ENCODE peak calls at places on chromosomes 3 and 15, in eight cellular contexts. L is pancreas, V is stomach, H is PC-3, Y is breast epithelium, I is GM06990, R is retinal pigment epithelial cell, F is fibroblast of lung. M is an unnamed sample.

GRCh38 chr15:97692317-97693015 is 268.0 kb upstream of the ARRDC4 start:
- DNase-seq in L (no peak), V (no peak), H (no peak), Y (no peak), I (no peak), R (no peak), F (no peak), M (no peak)

GRCh38 chr3:57910988-57911387 is 97.2 kb upstream of the FLNB start:
- DNase-seq in L (no peak), V (no peak), H (peak; percentile 53), Y (no peak), I (no peak), R (peak; percentile 4), F (peak; percentile 40), M (no peak)

GRCh38 chr3:79521221-79521848 is 246.5 kb downstream of the ROBO1 start:
- DNase-seq in L (no peak), V (no peak), H (peak; percentile 84), Y (no peak), I (no peak), R (no peak), F (peak; percentile 57), M (no peak)

GRCh38 chr3:12286927-12287726 is 1.7 kb upstream of the PPARG start:
- DNase-seq in L (no peak), V (peak; percentile 49), H (peak; percentile 52), Y (no peak), I (no peak), R (no peak), F (peak; percentile 40), M (no peak)

GRCh38 chr3:107431048-107431297 is 53.7 kb downstream of the CCDC54 start:
- DNase-seq in L (no peak), V (no peak), H (no peak), Y (peak; percentile 55), I (peak; percentile 42), R (no peak), F (peak; percentile 17), M (no peak)

GRCh38 chr3:112755845-112756671 is 90.6 kb downstream of the CD200R1L start:
- DNase-seq in L (no peak), V (no peak), H (no peak), Y (no peak), I (no peak), R (no peak), F (no peak), M (no peak)

GRCh38 chr3:70806556-70806955 is 494.1 kb upstream of the MDFIC2 start:
- DNase-seq in L (no peak), V (no peak), H (no peak), Y (no peak), I (no peak), R (no peak), F (no peak), M (no peak)

GRCh38 chr3:179898024-179898423 is 138.7 kb downstream of the PEX5L start:
- DNase-seq in L (no peak), V (no peak), H (peak; percentile 67), Y (no peak), I (no peak), R (no peak), F (peak; percentile 29), M (no peak)

GRCh38 chr3:52391096-52391495 is 53.8 kb downstream of the SEMA3G start:
- DNase-seq in L (no peak), V (no peak), H (no peak), Y (no peak), I (no peak), R (no peak), F (no peak), M (no peak)

GRCh38 chr3:52388348-52388821 is 56.5 kb downstream of the SEMA3G start:
- DNase-seq in L (no peak), V (no peak), H (no peak), Y (no peak), I (no peak), R (no peak), F (no peak), M (no peak)

GRCh38 chr3:52387481-52387880 is 57.4 kb downstream of the SEMA3G start:
- DNase-seq in L (no peak), V (no peak), H (no peak), Y (no peak), I (no peak), R (no peak), F (no peak), M (no peak)

GRCh38 chr3:52392216-52392930 is 52.5 kb downstream of the SEMA3G start:
- DNase-seq in L (peak; percentile 8), V (no peak), H (no peak), Y (no peak), I (no peak), R (no peak), F (no peak), M (no peak)

DNA sequence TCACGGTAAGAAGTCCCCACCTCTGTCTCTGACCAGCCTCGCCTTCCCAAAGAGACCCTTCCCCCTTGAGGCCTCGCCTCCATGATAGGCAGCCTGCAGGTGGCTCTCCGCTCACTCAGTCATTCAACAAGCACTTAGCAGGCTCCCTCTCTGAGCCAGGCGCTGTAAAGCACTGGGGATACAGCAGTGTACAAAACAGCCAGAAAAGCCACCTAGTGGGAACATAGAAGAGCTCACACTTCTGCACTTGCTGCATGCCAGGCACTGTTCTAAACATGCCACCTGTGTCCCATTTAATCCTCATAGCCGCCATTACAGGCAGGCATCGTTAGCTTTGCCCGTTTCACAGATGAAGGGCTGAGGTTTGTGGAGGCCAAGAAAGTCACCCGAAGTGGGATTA is 56.0 kb downstream of the SEMA3G start:
- DNase-seq in L (no peak), V (no peak), H (peak; percentile 14), Y (no peak), I (no peak), R (no peak), F (no peak), M (no peak)
- TF ChIP-seq CTCF in L (no peak), V (no peak), H (peak; percentile 28), Y (no peak), I (no peak), R (no peak), F (no peak), M (no peak)

DNA sequence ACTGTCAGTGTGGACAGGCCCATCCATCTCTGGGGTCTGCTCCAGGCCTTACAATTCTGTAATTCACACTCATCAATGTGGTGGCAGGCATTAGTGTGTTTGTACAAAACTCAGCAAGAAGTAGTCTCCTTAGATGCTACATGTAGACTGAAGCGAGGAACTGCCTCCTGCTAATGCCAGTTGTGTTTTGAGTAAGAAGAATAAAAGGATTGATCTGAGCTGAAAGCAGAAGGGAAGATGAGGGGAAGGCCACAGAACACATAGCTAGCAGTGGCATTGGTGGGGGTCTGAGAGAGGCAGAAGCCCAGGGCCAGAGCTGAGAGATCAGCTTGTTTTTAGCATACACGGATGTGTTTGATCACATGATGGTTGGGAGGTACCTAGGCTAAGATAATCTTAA is 144.1 kb downstream of the TIGIT start:
- DNase-seq in L (no peak), V (no peak), H (no peak), Y (no peak), I (no peak), R (no peak), F (no peak), M (no peak)
- H3K4me3 ChIP-seq in L (no peak overlapping the region), V (no peak overlapping the region), H (no peak overlapping the region), Y (no peak overlapping the region), I (no peak overlapping the region), R (no peak overlapping the region), F (no peak overlapping the region), M (no peak overlapping the region)

GRCh38 chr15:63582179-63582578 is 15.0 kb upstream of the FBXL22 start:
- DNase-seq in L (no peak), V (no peak), H (no peak), Y (no peak), I (no peak), R (no peak), F (no peak), M (no peak)

GRCh38 chr15:63587527-63587926 is 9.7 kb upstream of the FBXL22 start:
- DNase-seq in L (no peak), V (no peak), H (peak; percentile 70), Y (no peak), I (no peak), R (no peak), F (peak; percentile 89), M (no peak)

GRCh38 chr15:63583027-63583426 is 14.2 kb upstream of the FBXL22 start:
- DNase-seq in L (no peak), V (no peak), H (peak; percentile 23), Y (no peak), I (no peak), R (peak; percentile 34), F (peak; percentile 47), M (peak; percentile 83)

GRCh38 chr15:63588826-63589225 is 8.4 kb upstream of the FBXL22 start:
- DNase-seq in L (no peak), V (no peak), H (no peak), Y (no peak), I (no peak), R (no peak), F (no peak), M (no peak)

DNA sequence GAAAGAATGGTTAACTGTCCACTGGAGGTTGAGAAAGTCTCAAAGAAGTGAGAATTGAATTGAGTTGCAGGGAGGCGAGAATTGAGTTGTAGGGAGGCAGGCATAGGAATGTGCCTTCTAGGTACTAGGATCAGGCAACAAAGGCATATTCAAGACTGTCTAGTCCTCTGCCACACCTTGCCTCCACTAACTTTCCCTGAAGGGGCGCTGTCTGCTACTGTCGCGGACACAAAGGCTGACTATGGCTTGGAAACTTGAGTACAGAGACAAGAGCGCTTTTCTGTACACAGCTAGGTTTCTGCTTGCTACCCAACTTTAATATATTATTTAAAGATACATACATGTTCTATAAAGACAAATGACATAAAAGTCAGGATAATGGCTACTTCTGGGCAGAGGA is 10.4 kb upstream of the FBXL22 start:
- DNase-seq in L (no peak), V (no peak), H (no peak), Y (no peak), I (no peak), R (no peak), F (no peak), M (no peak)
- TF ChIP-seq CTCF in L (no peak), V (no peak), H (no peak), Y (no peak), I (no peak), R (no peak), F (no peak), M (no peak)

GRCh38 chr3:171811059-171811912 is 1.0 kb upstream of the PLD1 start:
- DNase-seq in L (no peak), V (no peak), H (peak; percentile 93), Y (no peak), I (no peak), R (peak; percentile 96), F (peak; percentile 99), M (no peak)

GRCh38 chr3:171812811-171813210 is 2.5 kb upstream of the PLD1 start:
- DNase-seq in L (no peak), V (no peak), H (no peak), Y (no peak), I (no peak), R (no peak), F (peak; percentile 53), M (no peak)

GRCh38 chr3:171813278-171813896 is 3.1 kb upstream of the PLD1 start:
- DNase-seq in L (no peak), V (no peak), H (no peak), Y (no peak), I (no peak), R (no peak), F (no peak), M (no peak)

GRCh38 chr3:171810278-171811058 is at the start of gene PLD1:
- DNase-seq in L (peak; percentile 91), V (peak; percentile 89), H (peak; percentile 80), Y (peak; percentile 70), I (no peak), R (peak; percentile 71), F (peak; percentile 78), M (no peak)

DNA sequence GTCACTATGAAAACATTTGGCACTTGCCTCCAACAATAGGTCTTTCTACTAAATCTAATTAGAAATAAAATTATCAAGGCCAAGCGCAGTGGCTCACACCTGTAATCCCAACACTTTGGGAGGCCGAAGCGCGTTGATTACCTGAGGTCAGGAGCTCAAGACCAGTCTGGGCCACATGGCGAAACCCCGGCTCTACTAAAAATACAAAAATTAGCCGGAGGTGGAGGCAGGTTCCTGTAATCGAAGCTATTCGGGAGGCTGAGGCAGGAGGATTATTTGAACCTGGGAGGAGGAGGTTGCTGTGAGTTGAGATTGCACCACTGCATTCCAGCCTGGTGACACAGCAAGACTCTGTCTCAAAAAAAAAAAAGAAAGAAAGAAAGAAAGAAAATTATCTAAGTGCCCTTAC is 1.6 kb upstream of the PLD1 start:
- DNase-seq in L (no peak), V (no peak), H (peak; percentile 42), Y (no peak), I (no peak), R (no peak), F (peak; percentile 75), M (no peak)
- H3K4me3 ChIP-seq in L (no peak overlapping the region), V (no peak overlapping the region), H (no peak overlapping the region), Y (no peak overlapping the region), I (no peak overlapping the region), R (no peak overlapping the region), F (no peak overlapping the region), M (no peak overlapping the region)